ENCODE peak calls at places on chromosomes 11 and 22, in seven cellular contexts. V is astrocyte, J is NCI-H69, K is NCI-H1694 treated with DMSO at 0.1 percent for 48 hours, Q is memory B cell, X is SJSA1, O is NCI-H187. Z is an unnamed sample.

GRCh38 chr22:39967103-39967829 is 7.1 kb downstream of the TMA7B start:
- DNase-seq in V (peak), J (no peak), K (no peak), Q (no peak), X (no peak), O (no peak), Z (no peak)

GRCh38 chr11:64088159-64089026 is 52.7 kb downstream of the FLRT1 start:
- DNase-seq in V (no peak), J (peak), K (peak), Q (no peak), X (no peak), O (no peak), Z (peak)

GRCh38 chr11:6587360-6587953 is 16.0 kb downstream of the RRP8 start:
- DNase-seq in V (no peak), J (peak), K (no peak), Q (no peak), X (no peak), O (no peak), Z (no peak)

GRCh38 chr11:12118940-12119339 is 8.6 kb downstream of the MICAL2 start:
- DNase-seq in V (no peak), J (peak), K (peak), Q (no peak), X (no peak), O (peak), Z (no peak)

GRCh38 chr11:35235944-35236666 is 97.1 kb downstream of the CD44 start:
- DNase-seq in V (peak), J (peak), K (no peak), Q (no peak), X (no peak), O (no peak), Z (no peak)

GRCh38 chr11:106642331-106642730 is 375.9 kb downstream of the GUCY1A2 start:
- DNase-seq in V (peak), J (no peak), K (no peak), Q (no peak), X (no peak), O (no peak), Z (no peak)

GRCh38 chr11:108085672-108086071 is 35.7 kb upstream of the ACAT1 start:
- DNase-seq in V (no peak), J (no peak), K (no peak), Q (no peak), X (no peak), O (no peak), Z (no peak)

GRCh38 chr11:94558468-94558867 is 8.7 kb upstream of the PIWIL4 start:
- DNase-seq in V (no peak), J (no peak), K (no peak), Q (no peak), X (no peak), O (no peak), Z (no peak)

GRCh38 chr11:9250139-9250582 is 15.0 kb downstream of the DENND5A start:
- DNase-seq in V (peak), J (no peak), K (no peak), Q (no peak), X (no peak), O (no peak), Z (no peak)

GRCh38 chr11:77473001-77473800 is 693 bp downstream of the PAK1 start:
- DNase-seq in V (no peak), J (peak), K (peak), Q (peak), X (no peak), O (peak), Z (peak)

GRCh38 chr22:23289851-23290724 is 109.8 kb downstream of the BCR start:
- DNase-seq in V (peak), J (peak), K (peak), Q (peak), X (peak), O (no peak), Z (peak)

GRCh38 chr22:20547029-20547428 is 39.6 kb downstream of the MED15 start:
- DNase-seq in V (no peak), J (no peak), K (no peak), Q (no peak), X (no peak), O (no peak), Z (no peak)

GRCh38 chr22:39470462-39471335 is 13.9 kb downstream of the MGAT3 start:
- DNase-seq in V (no peak), J (no peak), K (no peak), Q (no peak), X (peak), O (no peak), Z (no peak)

GRCh38 chr11:14584595-14584994 is 59.0 kb upstream of the PDE3B start:
- DNase-seq in V (no peak), J (peak), K (no peak), Q (no peak), X (no peak), O (no peak), Z (no peak)

GRCh38 chr22:20015971-20016733 is 471 bp downstream of the ARVCF start:
- DNase-seq in V (no peak), J (peak), K (no peak), Q (no peak), X (no peak), O (no peak), Z (no peak)

GRCh38 chr22:26949193-26949592 is 291.8 kb downstream of the MIAT start:
- DNase-seq in V (peak), J (no peak), K (no peak), Q (no peak), X (peak), O (no peak), Z (no peak)

GRCh38 chr11:114079406-114080072 is 20.0 kb downstream of the ZBTB16 start:
- DNase-seq in V (no peak), J (no peak), K (no peak), Q (no peak), X (no peak), O (no peak), Z (no peak)

GRCh38 chr11:59668188-59668949 is 468 bp downstream of the PATL1 start:
- DNase-seq in V (peak), J (peak), K (no peak), Q (peak), X (peak), O (no peak), Z (peak)

GRCh38 chr22:45129703-45130524 is 33.8 kb upstream of the NUP50 start:
- DNase-seq in V (no peak), J (no peak), K (no peak), Q (no peak), X (no peak), O (no peak), Z (no peak)

GRCh38 chr11:132423266-132423665 is 1052.9 kb downstream of the NTM start:
- DNase-seq in V (no peak), J (peak), K (no peak), Q (no peak), X (no peak), O (no peak), Z (no peak)

GRCh38 chr11:12134239-12134590 is 23.8 kb downstream of the MICAL2 start:
- DNase-seq in V (no peak), J (no peak), K (no peak), Q (no peak), X (no peak), O (no peak), Z (no peak)

GRCh38 chr11:47551086-47551485 is 1.8 kb downstream of the CELF1 start:
- DNase-seq in V (no peak), J (peak), K (peak), Q (no peak), X (no peak), O (no peak), Z (no peak)

GRCh38 chr11:12174145-12175143 is 64.1 kb downstream of the MICAL2 start:
- DNase-seq in V (peak), J (no peak), K (no peak), Q (no peak), X (no peak), O (no peak), Z (no peak)

GRCh38 chr11:55719608-55720160 is 53.6 kb upstream of the OR5D13 start:
- DNase-seq in V (no peak), J (no peak), K (no peak), Q (no peak), X (no peak), O (no peak), Z (no peak)

GRCh38 chr11:120512727-120513435 is 1.3 kb downstream of the GRIK4 start:
- DNase-seq in V (no peak), J (peak), K (no peak), Q (no peak), X (no peak), O (no peak), Z (no peak)

GRCh38 chr22:30286813-30287625 is 2.3 kb downstream of the CASTOR1 start:
- DNase-seq in V (no peak), J (peak), K (peak), Q (peak), X (peak), O (no peak), Z (peak)

GRCh38 chr11:122872046-122872445 is 10.5 kb upstream of the JHY start:
- DNase-seq in V (no peak), J (no peak), K (no peak), Q (no peak), X (no peak), O (no peak), Z (no peak)

GRCh38 chr11:36238881-36239280 is 50.3 kb downstream of the COMMD9 start:
- DNase-seq in V (no peak), J (no peak), K (peak), Q (no peak), X (no peak), O (no peak), Z (no peak)

GRCh38 chr11:1946812-1947480 is at the start of gene MRPL23:
- DNase-seq in V (no peak), J (no peak), K (no peak), Q (peak), X (no peak), O (no peak), Z (no peak)

GRCh38 chr11:66543263-66544107 is 2.4 kb downstream of the ZDHHC24 start:
- DNase-seq in V (peak), J (no peak), K (no peak), Q (peak), X (no peak), O (no peak), Z (no peak)

GRCh38 chr11:69102161-69102695 is 53.5 kb downstream of the TPCN2 start:
- DNase-seq in V (no peak), J (no peak), K (no peak), Q (no peak), X (no peak), O (no peak), Z (no peak)

GRCh38 chr22:47049078-47049609 is 286.7 kb downstream of the TBC1D22A start:
- DNase-seq in V (no peak), J (no peak), K (no peak), Q (no peak), X (no peak), O (no peak), Z (no peak)

GRCh38 chr11:44607324-44607962 is 42.0 kb downstream of the CD82 start:
- DNase-seq in V (peak), J (no peak), K (no peak), Q (no peak), X (no peak), O (no peak), Z (no peak)

GRCh38 chr11:120717042-120717441 is 205.5 kb downstream of the GRIK4 start:
- DNase-seq in V (no peak), J (peak), K (no peak), Q (no peak), X (no peak), O (no peak), Z (no peak)

GRCh38 chr22:49660794-49661781 is 166.6 kb downstream of the BRD1 start:
- DNase-seq in V (no peak), J (peak), K (no peak), Q (no peak), X (peak), O (no peak), Z (no peak)

GRCh38 chr11:48037709-48038468 is 57.5 kb downstream of the PTPRJ start:
- DNase-seq in V (peak), J (no peak), K (no peak), Q (no peak), X (no peak), O (no peak), Z (no peak)

GRCh38 chr11:67022341-67022933 is 497 bp upstream of the SYT12 start:
- DNase-seq in V (peak), J (peak), K (peak), Q (no peak), X (peak), O (no peak), Z (no peak)